ENCODE peak calls at places on chromosomes 7 and 10, in seven cellular contexts. One of them, this sample, is unnamed.

GRCh38 chr10:88131561-88132139 is 268.2 kb downstream of the PTEN start:
- DNase-seq in cardiac muscle cell: no peak
- DNase-seq in ovary: peak
- DNase-seq in tibial nerve: no peak
- DNase-seq in WTC11: peak
- DNase-seq in A549: no peak
- DNase-seq in lung: peak
- DNase-seq in this sample: no peak

GRCh38 chr7:47332213-47332612 is 249.7 kb downstream of the TNS3 start:
- DNase-seq in A549: no peak
- DNase-seq in ovary: no peak
- DNase-seq in lung: no peak
- DNase-seq in cardiac muscle cell: no peak
- DNase-seq in tibial nerve: no peak
- DNase-seq in WTC11: peak
- DNase-seq in this sample: no peak

GRCh38 chr7:97405842-97406241 is 288.3 kb downstream of the SDHAF3 start:
- DNase-seq in A549: no peak
- DNase-seq in ovary: no peak
- DNase-seq in cardiac muscle cell: no peak
- DNase-seq in tibial nerve: no peak
- DNase-seq in WTC11: no peak
- DNase-seq in lung: no peak
- DNase-seq in this sample: no peak

GRCh38 chr7:30389793-30390192 is 88.8 kb downstream of the NOD1 start:
- DNase-seq in lung: no peak
- DNase-seq in WTC11: no peak
- DNase-seq in A549: no peak
- DNase-seq in tibial nerve: no peak
- DNase-seq in cardiac muscle cell: no peak
- DNase-seq in ovary: no peak
- DNase-seq in this sample: no peak

GRCh38 chr7:125467996-125468854 is 538.6 kb upstream of the POT1 start:
- DNase-seq in lung: no peak
- DNase-seq in cardiac muscle cell: no peak
- DNase-seq in A549: no peak
- DNase-seq in tibial nerve: no peak
- DNase-seq in WTC11: no peak
- DNase-seq in ovary: no peak
- DNase-seq in this sample: no peak

GRCh38 chr10:114405011-114405350 is 679 bp upstream of the AFAP1L2 start:
- DNase-seq in ovary: no peak
- DNase-seq in WTC11: no peak
- DNase-seq in cardiac muscle cell: no peak
- DNase-seq in A549: peak
- DNase-seq in lung: no peak
- DNase-seq in tibial nerve: no peak
- DNase-seq in this sample: no peak

GRCh38 chr10:30639946-30640786 is 10.6 kb upstream of the LYZL2 start:
- DNase-seq in cardiac muscle cell: peak
- DNase-seq in WTC11: no peak
- DNase-seq in ovary: no peak
- DNase-seq in lung: no peak
- DNase-seq in tibial nerve: no peak
- DNase-seq in A549: peak
- DNase-seq in this sample: no peak

GRCh38 chr7:140542226-140542625 is 62.9 kb upstream of the MKRN1 start:
- DNase-seq in WTC11: no peak
- DNase-seq in tibial nerve: peak
- DNase-seq in ovary: peak
- DNase-seq in lung: no peak
- DNase-seq in cardiac muscle cell: no peak
- DNase-seq in A549: no peak
- DNase-seq in this sample: no peak

GRCh38 chr10:73824146-73824725 is 12.8 kb upstream of the NDST2 start:
- DNase-seq in A549: no peak
- DNase-seq in WTC11: no peak
- DNase-seq in tibial nerve: no peak
- DNase-seq in ovary: no peak
- DNase-seq in lung: no peak
- DNase-seq in cardiac muscle cell: no peak
- DNase-seq in this sample: no peak

GRCh38 chr10:80136134-80136571 is 3.6 kb downstream of the PLAC9 start:
- DNase-seq in WTC11: peak
- DNase-seq in A549: no peak
- DNase-seq in cardiac muscle cell: no peak
- DNase-seq in ovary: peak
- DNase-seq in lung: peak
- DNase-seq in tibial nerve: peak
- DNase-seq in this sample: no peak

GRCh38 chr7:81816312-81816711 is 46.5 kb upstream of the HGF start:
- DNase-seq in cardiac muscle cell: no peak
- DNase-seq in ovary: no peak
- DNase-seq in A549: no peak
- DNase-seq in lung: no peak
- DNase-seq in WTC11: no peak
- DNase-seq in tibial nerve: no peak
- DNase-seq in this sample: no peak

GRCh38 chr7:47088329-47089067 is 493.4 kb downstream of the TNS3 start:
- DNase-seq in tibial nerve: peak
- DNase-seq in A549: peak
- DNase-seq in lung: peak
- DNase-seq in cardiac muscle cell: peak
- DNase-seq in WTC11: peak
- DNase-seq in ovary: peak
- DNase-seq in this sample: peak

GRCh38 chr10:58264780-58265179 is 2.9 kb downstream of the IPMK start:
- DNase-seq in cardiac muscle cell: peak
- DNase-seq in A549: no peak
- DNase-seq in ovary: no peak
- DNase-seq in tibial nerve: no peak
- DNase-seq in lung: no peak
- DNase-seq in WTC11: no peak
- DNase-seq in this sample: no peak

GRCh38 chr7:105808703-105809590 is 67.5 kb downstream of the ATXN7L1 start:
- DNase-seq in WTC11: no peak
- DNase-seq in lung: no peak
- DNase-seq in ovary: no peak
- DNase-seq in cardiac muscle cell: no peak
- DNase-seq in A549: no peak
- DNase-seq in tibial nerve: no peak
- DNase-seq in this sample: no peak

GRCh38 chr7:132730126-132730525 is 153.9 kb upstream of the PLXNA4 start:
- DNase-seq in lung: no peak
- DNase-seq in tibial nerve: no peak
- DNase-seq in cardiac muscle cell: no peak
- DNase-seq in A549: no peak
- DNase-seq in ovary: no peak
- DNase-seq in WTC11: no peak
- DNase-seq in this sample: no peak

GRCh38 chr10:29157321-29157720 is 131.5 kb upstream of the LYZL1 start:
- DNase-seq in tibial nerve: no peak
- DNase-seq in ovary: no peak
- DNase-seq in WTC11: no peak
- DNase-seq in A549: no peak
- DNase-seq in cardiac muscle cell: no peak
- DNase-seq in lung: no peak
- DNase-seq in this sample: no peak

GRCh38 chr7:98788921-98789320 is 80.9 kb downstream of the TMEM130 start:
- DNase-seq in cardiac muscle cell: no peak
- DNase-seq in tibial nerve: no peak
- DNase-seq in ovary: no peak
- DNase-seq in A549: no peak
- DNase-seq in lung: peak
- DNase-seq in WTC11: no peak
- DNase-seq in this sample: no peak

GRCh38 chr10:42754155-42755027 is 28.2 kb upstream of the BMS1 start:
- DNase-seq in tibial nerve: no peak
- DNase-seq in A549: peak
- DNase-seq in ovary: peak
- DNase-seq in WTC11: peak
- DNase-seq in cardiac muscle cell: peak
- DNase-seq in lung: no peak
- DNase-seq in this sample: peak

GRCh38 chr7:6482743-6483119 is 35.0 kb upstream of the DAGLB start:
- DNase-seq in WTC11: no peak
- DNase-seq in cardiac muscle cell: no peak
- DNase-seq in tibial nerve: no peak
- DNase-seq in lung: no peak
- DNase-seq in ovary: no peak
- DNase-seq in A549: no peak
- DNase-seq in this sample: no peak
- TF ChIP-seq CTCF in WTC11: no peak
- TF ChIP-seq CTCF in cardiac muscle cell: no peak
- TF ChIP-seq CTCF in tibial nerve: no peak
- TF ChIP-seq CTCF in lung: no peak
- TF ChIP-seq CTCF in ovary: no peak
- TF ChIP-seq CTCF in A549: no peak
- TF ChIP-seq CTCF in this sample: no peak

DNA sequence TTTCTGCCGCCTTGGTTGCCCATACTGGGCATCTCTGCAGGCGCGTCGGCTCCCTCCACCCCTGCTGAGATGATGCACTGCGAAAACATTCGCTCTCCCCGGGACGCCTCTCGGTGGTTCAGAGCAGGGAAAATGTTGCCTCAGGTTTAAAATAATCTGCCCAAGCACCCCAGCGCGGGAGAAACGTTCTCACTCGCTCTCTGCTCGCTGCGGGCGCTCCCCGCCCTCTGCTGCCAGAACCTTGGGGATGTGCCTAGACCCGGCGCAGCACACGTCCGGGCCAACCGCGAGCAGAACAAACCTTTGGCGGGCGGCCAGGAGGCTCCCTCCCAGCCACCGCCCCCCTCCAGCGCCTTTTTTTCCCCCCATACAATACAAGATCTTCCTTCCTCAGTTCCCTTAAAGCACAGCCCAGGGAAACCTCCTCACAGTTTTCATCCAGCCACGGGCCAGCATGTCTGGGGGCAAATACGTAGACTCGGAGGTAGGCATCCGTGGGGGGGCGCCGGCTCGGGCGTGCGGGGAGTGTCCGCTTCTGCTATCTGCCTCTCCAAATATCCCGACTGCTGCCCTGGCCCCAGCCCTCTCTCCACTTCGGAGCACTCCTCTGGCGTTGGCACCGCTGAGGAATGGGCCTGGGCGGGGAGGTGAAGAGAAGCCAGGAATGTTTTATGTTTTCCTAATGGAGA is at the start of gene CAV1:
- DNase-seq in A549: peak
- DNase-seq in WTC11: peak
- DNase-seq in tibial nerve: peak
- DNase-seq in lung: peak
- DNase-seq in ovary: peak
- DNase-seq in cardiac muscle cell: peak
- DNase-seq in this sample: peak
- TF ChIP-seq CTCF in A549: peak
- TF ChIP-seq CTCF in WTC11: no peak
- TF ChIP-seq CTCF in tibial nerve: no peak
- TF ChIP-seq CTCF in lung: no peak
- TF ChIP-seq CTCF in ovary: no peak
- TF ChIP-seq CTCF in cardiac muscle cell: peak
- TF ChIP-seq CTCF in this sample: no peak

DNA sequence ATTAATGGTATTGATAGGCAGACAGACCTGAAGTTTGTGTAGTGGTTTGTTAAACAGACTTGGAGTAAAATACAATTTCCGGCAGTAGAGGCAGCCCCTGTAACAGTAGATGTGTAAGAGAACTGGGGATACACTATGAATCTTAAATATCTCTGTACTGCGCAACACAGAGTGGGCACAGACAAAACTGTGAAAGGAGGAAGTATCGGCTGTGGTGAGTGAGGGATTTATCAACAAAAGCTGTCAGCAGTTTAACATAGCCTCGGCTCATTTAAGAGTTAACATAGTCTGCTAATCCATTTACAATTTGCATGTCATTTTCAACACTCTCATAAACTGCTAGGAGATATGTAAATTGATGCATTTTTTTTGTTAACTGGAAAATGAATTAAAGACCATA is 225.3 kb downstream of the ZWINT start:
- DNase-seq in tibial nerve: no peak
- DNase-seq in cardiac muscle cell: no peak
- DNase-seq in lung: no peak
- DNase-seq in A549: no peak
- DNase-seq in WTC11: no peak
- DNase-seq in ovary: no peak
- DNase-seq in this sample: no peak
- TF ChIP-seq CTCF in tibial nerve: no peak
- TF ChIP-seq CTCF in cardiac muscle cell: no peak
- TF ChIP-seq CTCF in lung: no peak
- TF ChIP-seq CTCF in A549: no peak
- TF ChIP-seq CTCF in WTC11: no peak
- TF ChIP-seq CTCF in ovary: no peak
- TF ChIP-seq CTCF in this sample: no peak

GRCh38 chr10:124028700-124029487 is 64.5 kb downstream of the CHST15 start:
- DNase-seq in A549: no peak
- DNase-seq in WTC11: no peak
- DNase-seq in tibial nerve: no peak
- DNase-seq in ovary: no peak
- DNase-seq in lung: no peak
- DNase-seq in cardiac muscle cell: no peak
- DNase-seq in this sample: no peak

GRCh38 chr10:124025152-124025551 is 68.2 kb downstream of the CHST15 start:
- DNase-seq in cardiac muscle cell: no peak
- DNase-seq in A549: no peak
- DNase-seq in tibial nerve: no peak
- DNase-seq in WTC11: no peak
- DNase-seq in ovary: no peak
- DNase-seq in lung: no peak
- DNase-seq in this sample: no peak

GRCh38 chr10:124027306-124028050 is 65.9 kb downstream of the CHST15 start:
- DNase-seq in ovary: no peak
- DNase-seq in tibial nerve: no peak
- DNase-seq in WTC11: no peak
- DNase-seq in A549: no peak
- DNase-seq in cardiac muscle cell: no peak
- DNase-seq in lung: no peak
- DNase-seq in this sample: no peak

GRCh38 chr10:124026337-124026939 is 67.0 kb downstream of the CHST15 start:
- DNase-seq in WTC11: peak
- DNase-seq in A549: no peak
- DNase-seq in lung: no peak
- DNase-seq in ovary: no peak
- DNase-seq in cardiac muscle cell: no peak
- DNase-seq in tibial nerve: no peak
- DNase-seq in this sample: no peak

DNA sequence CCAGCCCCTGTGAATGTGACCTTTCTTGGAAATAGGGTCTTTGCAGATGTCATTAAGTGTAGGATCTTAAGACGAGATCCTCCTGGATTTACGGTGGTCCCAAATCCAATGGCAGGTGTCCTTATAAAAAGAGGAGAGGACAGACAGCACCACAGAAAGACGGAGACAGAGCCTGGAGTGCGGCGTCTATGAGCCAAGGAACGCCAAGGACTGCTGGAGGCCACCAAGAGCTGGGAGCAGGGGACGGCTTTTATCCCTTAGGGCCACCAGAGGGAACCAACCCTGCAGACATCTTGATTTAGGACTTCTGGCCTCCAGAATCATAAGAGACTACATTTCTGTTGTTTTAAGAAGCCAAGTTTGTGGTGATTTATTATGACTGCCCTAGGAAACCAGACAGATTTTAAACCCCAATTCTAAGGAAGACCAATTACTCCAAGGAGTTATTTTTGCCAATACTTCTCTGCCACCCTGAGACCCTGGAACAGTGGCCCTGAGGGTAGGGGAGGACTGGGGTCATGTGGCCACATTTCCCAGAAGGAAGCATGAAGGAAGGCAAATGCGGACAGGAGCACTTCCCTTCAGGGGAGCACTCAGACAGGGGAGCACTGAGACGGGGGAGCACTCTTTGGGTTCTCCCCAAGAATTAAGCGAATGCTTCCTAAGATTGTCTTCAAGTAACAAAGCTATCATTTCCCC is 67.6 kb downstream of the CHST15 start:
- DNase-seq in ovary: no peak
- DNase-seq in tibial nerve: no peak
- DNase-seq in WTC11: no peak
- DNase-seq in A549: no peak
- DNase-seq in cardiac muscle cell: peak
- DNase-seq in lung: no peak
- DNase-seq in this sample: no peak
- TF ChIP-seq CTCF in ovary: no peak
- TF ChIP-seq CTCF in tibial nerve: peak
- TF ChIP-seq CTCF in WTC11: no peak
- TF ChIP-seq CTCF in A549: peak
- TF ChIP-seq CTCF in cardiac muscle cell: no peak
- TF ChIP-seq CTCF in lung: no peak
- TF ChIP-seq CTCF in this sample: peak